ENCODE peak calls at places on chromosomes 4 and X, in ten cellular contexts. D is sigmoid colon, U is suprapubic skin, A is breast epithelium, Y is HCT116, H is K562, W is stomach, N is HepG2, O is GM12878, B is GM12892. X is an unnamed sample.

GRCh38 chrX:17291998-17292658 is 82.9 kb upstream of the NHS start:
- DNase-seq in B (no peak), W (no peak), A (no peak), U (no peak), Y (no peak), N (no peak), D (peak; percentile 68), O (no peak), H (no peak), X (no peak)

GRCh38 chr4:113292371-113293042 is 243.1 kb downstream of the ANK2 start:
- DNase-seq in B (no peak), W (no peak), H (no peak), D (peak; percentile 80), N (no peak), Y (no peak), A (no peak), U (no peak), O (no peak), X (no peak)

GRCh38 chrX:41781500-41781899 is 57.5 kb downstream of the GPR82 start:
- DNase-seq in D (no peak), A (no peak), B (peak; percentile 6), U (no peak), W (no peak), Y (peak; percentile 31), H (peak; percentile 27), O (no peak), N (peak; percentile 36), X (no peak)

GRCh38 chr4:166169111-166169510 is 296.1 kb downstream of the TLL1 start:
- DNase-seq in U (no peak), N (peak; percentile 4), H (no peak), B (no peak), Y (peak; percentile 7), O (no peak), A (no peak), W (no peak), D (no peak), X (no peak)

GRCh38 chr4:12486995-12487394 is 997.1 kb downstream of the RAB28 start:
- DNase-seq in N (no peak), H (no peak), D (no peak), A (no peak), Y (no peak), W (no peak), U (no peak), O (no peak), B (no peak), X (no peak)

GRCh38 chr4:8378776-8379175 is 61.7 kb downstream of the ACOX3 start:
- DNase-seq in A (no peak), O (no peak), N (no peak), D (peak; percentile 29), U (no peak), W (no peak), B (no peak), H (no peak), Y (no peak), X (no peak)

GRCh38 chr4:77582716-77583115 is 22.9 kb upstream of the CXCL13 start:
- DNase-seq in D (no peak), Y (no peak), U (no peak), W (no peak), O (no peak), B (no peak), H (no peak), N (no peak), A (no peak), X (no peak)

GRCh38 chr4:108950158-108950915 is 187.5 kb upstream of the ETNPPL start:
- DNase-seq in W (no peak), U (no peak), H (no peak), O (no peak), A (no peak), B (no peak), Y (no peak), D (no peak), N (no peak), X (no peak)

GRCh38 chr4:30719363-30720020 is 677 bp upstream of the PCDH7 start:
- DNase-seq in B (peak; percentile 13), W (peak; percentile 52), O (no peak), Y (no peak), N (no peak), D (peak; percentile 86), H (no peak), A (no peak), U (no peak), X (no peak)

GRCh38 chr4:73588613-73589012 is 31.6 kb downstream of the RASSF6 start:
- DNase-seq in W (no peak), D (no peak), A (no peak), B (no peak), U (no peak), N (no peak), Y (no peak), H (no peak), O (no peak), X (no peak)

GRCh38 chrX:10098235-10098819 is 58.4 kb upstream of the CLCN4 start:
- DNase-seq in N (no peak), U (no peak), D (no peak), Y (no peak), W (no peak), A (no peak), O (peak; percentile 51), B (no peak), H (no peak), X (no peak)

GRCh38 chr4:119028296-119028695 is 107.3 kb upstream of the MYOZ2 start:
- DNase-seq in N (no peak), U (no peak), A (no peak), B (no peak), Y (no peak), H (no peak), D (no peak), W (no peak), O (no peak), X (no peak)

GRCh38 chr4:169250796-169251195 is 20.0 kb downstream of the SH3RF1 start:
- DNase-seq in W (no peak), O (no peak), D (no peak), H (no peak), N (peak; percentile 60), A (no peak), B (no peak), U (no peak), Y (no peak), X (no peak)
- TF ChIP-seq POLR2A in W (no peak), O (no peak), D (no peak), H (no peak), N (no peak), A (no peak), B (no peak), U (no peak), Y (no peak), X (no peak)

GRCh38 chr4:155376387-155377268 is at the start of gene MAP9:
- DNase-seq in U (peak; percentile 72), Y (no peak), W (peak; percentile 84), A (peak; percentile 82), D (peak; percentile 93), N (no peak), O (peak; percentile 78), B (peak; percentile 68), H (no peak), X (peak; percentile 79)
- TF ChIP-seq POLR2AphosphoS5 in U (no peak), Y (no peak), W (no peak), A (no peak), D (peak; percentile 40), N (no peak), O (no peak), B (no peak), H (no peak), X (no peak)

GRCh38 chrX:153688900-153689590 is 1.3 kb downstream of the SLC6A8 start:
- DNase-seq in W (peak; percentile 57), U (no peak), O (no peak), N (no peak), D (peak; percentile 85), Y (no peak), H (peak; percentile 39), B (no peak), A (peak; percentile 50), X (no peak)

GRCh38 chrX:153685751-153686676 is 1.7 kb upstream of the SLC6A8 start:
- DNase-seq in B (no peak), W (no peak), Y (no peak), A (no peak), O (no peak), N (no peak), D (peak; percentile 65), U (peak; percentile 56), H (peak; percentile 33), X (no peak)

GRCh38 chrX:153688534-153688899 is 791 bp downstream of the SLC6A8 start:
- DNase-seq in B (no peak), H (no peak), O (no peak), Y (no peak), N (no peak), U (no peak), D (peak; percentile 60), W (no peak), A (no peak), X (no peak)

GRCh38 chrX:153688071-153688470 is 345 bp downstream of the SLC6A8 start:
- DNase-seq in O (no peak), Y (no peak), D (no peak), N (no peak), A (no peak), U (no peak), W (no peak), H (no peak), B (no peak), X (no peak)

DNA sequence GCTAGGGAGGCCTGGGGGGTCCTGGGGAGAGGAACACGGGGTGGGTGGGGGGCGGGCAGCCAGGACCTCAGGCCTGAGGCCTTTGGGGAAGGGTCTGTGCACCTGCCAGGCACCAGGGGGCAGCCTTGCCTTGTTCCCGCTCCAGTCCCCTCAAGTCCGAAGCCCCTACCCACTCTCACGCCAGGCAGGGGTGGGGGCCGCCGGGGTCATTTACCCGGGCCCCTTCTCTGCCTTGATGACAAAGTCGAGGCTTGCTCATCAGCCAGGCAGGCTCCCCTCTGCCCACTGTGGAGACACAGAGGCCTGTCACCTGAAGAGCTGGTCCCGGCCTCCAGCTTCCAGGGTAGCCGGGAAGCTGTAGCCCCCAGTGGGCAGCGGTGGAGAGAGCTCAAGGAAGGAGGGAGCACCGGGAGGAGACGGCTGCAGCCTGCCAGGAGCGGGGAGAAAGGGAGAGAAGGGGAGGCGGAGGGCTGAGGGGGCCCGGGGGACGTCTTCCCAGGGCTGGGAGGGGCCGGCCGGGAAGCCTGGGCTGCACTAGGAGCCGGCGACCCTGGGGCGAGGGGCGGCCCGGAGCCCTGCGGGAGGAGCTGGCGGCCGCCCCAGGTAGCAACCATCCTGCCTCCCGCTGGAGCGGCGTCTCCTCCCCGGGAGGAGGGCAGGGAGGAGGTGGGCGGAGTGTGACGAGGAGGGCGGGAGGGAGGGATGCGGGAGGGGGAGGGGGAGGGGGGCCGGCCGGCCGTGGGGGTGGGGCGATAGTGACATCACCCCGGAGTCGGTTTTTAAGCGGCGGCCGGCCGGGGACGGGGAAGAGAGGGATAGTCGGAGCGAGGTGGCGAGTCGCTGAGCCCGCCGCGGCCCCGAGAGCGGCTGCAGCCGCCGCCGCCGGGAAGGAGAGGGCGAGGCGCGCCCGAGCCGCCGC is at the start of gene SLC6A8:
- DNase-seq in Y (peak; percentile 27), D (peak; percentile 91), U (no peak), O (no peak), B (no peak), H (peak; percentile 78), A (peak; percentile 58), W (peak; percentile 74), N (peak; percentile 31), X (no peak)
- TF ChIP-seq POLR2A in Y (no peak), D (no peak), U (peak; percentile 14), O (no peak), B (no peak), H (no peak), A (no peak), W (no peak), N (no peak), X (no peak)

GRCh38 chr4:38050560-38051350 is 90.6 kb downstream of the PTTG2 start:
- DNase-seq in D (no peak), U (no peak), W (no peak), B (no peak), A (no peak), O (no peak), N (no peak), H (no peak), Y (no peak), X (no peak)
- TF ChIP-seq POLR2AphosphoS5 in D (peak; percentile 50), U (no peak), W (no peak), B (no peak), A (no peak), O (no peak), N (no peak), H (no peak), Y (no peak), X (no peak)

X was measured in GM12891.